ENCODE peak calls at places on chromosomes 16 and 17, in four cellular contexts. H, Y, A and M are unnamed samples.

GRCh38 chr17:9298135-9298534 is 276.8 kb downstream of the NTN1 start:
- DNase-seq in H (no peak), A (no peak), Y (no peak), M (no peak)

GRCh38 chr16:86231321-86231995 is 278.9 kb upstream of the FOXF1 start:
- DNase-seq in A (no peak), Y (no peak), H (no peak), M (no peak)

GRCh38 chr17:68733241-68734176 is 132.3 kb upstream of the FAM20A start:
- DNase-seq in H (peak), Y (peak), A (no peak), M (peak)

GRCh38 chr16:29825145-29826044 is 5.1 kb downstream of the MVP start:
- DNase-seq in H (no peak), Y (peak), A (no peak), M (no peak)

GRCh38 chr17:49738456-49739163 is 25.3 kb downstream of the FAM117A start:
- DNase-seq in Y (no peak), A (no peak), H (no peak), M (no peak)

GRCh38 chr17:68161644-68162428 is 86.0 kb upstream of the AMZ2 start:
- DNase-seq in Y (no peak), H (no peak), A (no peak), M (no peak)

GRCh38 chr17:10702574-10702973 is 5.2 kb downstream of the ADPRM start:
- DNase-seq in Y (peak), H (no peak), A (no peak), M (no peak)

GRCh38 chr16:86609115-86609514 is 30.8 kb downstream of the FOXL1 start:
- DNase-seq in H (no peak), Y (no peak), A (no peak), M (no peak)

GRCh38 chr16:4338125-4338582 is 13.0 kb downstream of the PAM16 start:
- DNase-seq in Y (no peak), H (no peak), A (no peak), M (no peak)

GRCh38 chr16:55853114-55853513 is 20.2 kb upstream of the CES1 start:
- DNase-seq in A (no peak), Y (no peak), H (no peak), M (no peak)

GRCh38 chr17:7496470-7497227 is 12.5 kb downstream of the POLR2A start:
- DNase-seq in Y (no peak), H (no peak), A (no peak), M (no peak)

GRCh38 chr17:42928714-42929496 is 28.3 kb downstream of the G6PC1 start:
- DNase-seq in Y (peak), A (peak), H (peak), M (peak)

GRCh38 chr17:71975331-71975801 is 145.5 kb upstream of the SOX9 start:
- DNase-seq in H (no peak), Y (no peak), A (no peak), M (no peak)

GRCh38 chr16:11757671-11758545 is 15.3 kb upstream of the TXNDC11 start:
- DNase-seq in H (peak), A (no peak), Y (no peak), M (no peak)

GRCh38 chr16:84718-85452 is 6.9 kb downstream of the MPG start:
- DNase-seq in H (no peak), Y (no peak), A (no peak), M (no peak)

GRCh38 chr17:7289256-7290032 is 5.0 kb downstream of the YBX2 start:
- DNase-seq in A (no peak), H (no peak), Y (no peak), M (no peak)

GRCh38 chr17:28760987-28761562 is 17.3 kb downstream of the TRAF4 start:
- DNase-seq in Y (no peak), A (no peak), H (no peak), M (no peak)

GRCh38 chr17:45318561-45319230 is 1.9 kb upstream of the MAP3K14 start:
- DNase-seq in Y (no peak), A (no peak), H (no peak), M (no peak)

GRCh38 chr17:42618442-42619150 is 9.1 kb downstream of the TUBG1 start:
- DNase-seq in A (no peak), Y (peak), H (peak), M (no peak)

GRCh38 chr17:40093580-40094201 is 6.7 kb downstream of the NR1D1 start:
- DNase-seq in A (no peak), H (no peak), Y (no peak), M (no peak)

GRCh38 chr16:28259091-28259780 is 33.1 kb upstream of the SBK1 start:
- DNase-seq in A (no peak), Y (no peak), H (no peak), M (no peak)

GRCh38 chr16:49431591-49432290 is 58.1 kb downstream of the C16orf78 start:
- DNase-seq in Y (no peak), H (no peak), A (no peak), M (no peak)

GRCh38 chr16:66603537-66604375 is 748 bp upstream of the CMTM3 start:
- DNase-seq in A (no peak), Y (peak), H (peak), M (no peak)

GRCh38 chr17:5078106-5079028 is at the start of gene ZFP3:
- DNase-seq in Y (no peak), A (no peak), H (no peak), M (peak)

GRCh38 chr16:87076950-87077749 is 240.0 kb downstream of the C16orf95 start:
- DNase-seq in A (peak), H (peak), Y (peak), M (peak)

GRCh38 chr17:67585077-67585602 is 132.6 kb upstream of the NOL11 start:
- DNase-seq in H (no peak), Y (no peak), A (no peak), M (no peak)

GRCh38 chr17:13671771-13672170 is 70.0 kb upstream of the HS3ST3A1 start:
- DNase-seq in H (no peak), A (no peak), Y (no peak), M (no peak)

GRCh38 chr17:17750881-17751280 is 69.6 kb downstream of the RAI1 start:
- DNase-seq in H (no peak), Y (no peak), A (no peak), M (no peak)

GRCh38 chr16:4241601-4242270 is at the start of gene SRL:
- DNase-seq in A (no peak), H (no peak), Y (no peak), M (no peak)

GRCh38 chr16:73743665-73744496 is 552.7 kb upstream of the PSMD7 start:
- DNase-seq in H (no peak), A (no peak), Y (peak), M (no peak)

GRCh38 chr17:34306466-34306865 is 12.8 kb upstream of the CCL8 start:
- DNase-seq in H (no peak), Y (peak), A (no peak), M (peak)

GRCh38 chr17:2560658-2561057 is 32.8 kb upstream of the PAFAH1B1 start:
- DNase-seq in A (no peak), Y (no peak), H (no peak), M (no peak)
- H3K9ac ChIP-seq in A (no peak), Y (no peak), H (no peak), M (no peak)

DNA sequence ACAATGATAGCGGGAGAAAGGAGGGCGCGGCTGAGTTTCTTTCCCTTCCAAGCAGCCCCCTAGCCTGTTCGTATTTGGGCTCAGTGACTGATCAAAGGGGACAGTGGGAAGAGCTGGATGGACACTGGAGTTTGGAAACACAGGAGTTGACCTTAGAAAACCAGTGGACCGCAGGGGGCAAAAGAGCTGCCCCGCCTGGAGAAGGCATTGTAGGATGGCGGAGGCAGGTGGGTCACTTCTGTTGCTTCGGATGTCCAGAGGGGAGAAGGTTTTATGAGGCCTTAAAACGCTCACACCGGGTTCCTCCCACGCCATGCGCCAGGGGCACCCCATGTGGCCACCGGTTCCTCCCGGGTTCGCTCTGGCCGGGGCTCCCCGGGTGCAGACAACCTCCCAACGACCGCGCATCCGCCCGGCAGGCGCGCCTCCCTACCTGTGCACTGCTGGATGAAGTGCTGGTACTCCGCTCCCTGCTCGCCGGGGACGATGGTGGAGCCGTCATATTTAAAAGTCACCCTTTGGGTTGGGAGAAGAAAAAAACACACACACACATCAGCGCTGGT is 729 bp downstream of the COTL1 start:
- DNase-seq in H (no peak), Y (peak), A (no peak), M (no peak)
- TF ChIP-seq FOSL1 in H (no peak), Y (no peak), A (no peak), M (no peak)

DNA sequence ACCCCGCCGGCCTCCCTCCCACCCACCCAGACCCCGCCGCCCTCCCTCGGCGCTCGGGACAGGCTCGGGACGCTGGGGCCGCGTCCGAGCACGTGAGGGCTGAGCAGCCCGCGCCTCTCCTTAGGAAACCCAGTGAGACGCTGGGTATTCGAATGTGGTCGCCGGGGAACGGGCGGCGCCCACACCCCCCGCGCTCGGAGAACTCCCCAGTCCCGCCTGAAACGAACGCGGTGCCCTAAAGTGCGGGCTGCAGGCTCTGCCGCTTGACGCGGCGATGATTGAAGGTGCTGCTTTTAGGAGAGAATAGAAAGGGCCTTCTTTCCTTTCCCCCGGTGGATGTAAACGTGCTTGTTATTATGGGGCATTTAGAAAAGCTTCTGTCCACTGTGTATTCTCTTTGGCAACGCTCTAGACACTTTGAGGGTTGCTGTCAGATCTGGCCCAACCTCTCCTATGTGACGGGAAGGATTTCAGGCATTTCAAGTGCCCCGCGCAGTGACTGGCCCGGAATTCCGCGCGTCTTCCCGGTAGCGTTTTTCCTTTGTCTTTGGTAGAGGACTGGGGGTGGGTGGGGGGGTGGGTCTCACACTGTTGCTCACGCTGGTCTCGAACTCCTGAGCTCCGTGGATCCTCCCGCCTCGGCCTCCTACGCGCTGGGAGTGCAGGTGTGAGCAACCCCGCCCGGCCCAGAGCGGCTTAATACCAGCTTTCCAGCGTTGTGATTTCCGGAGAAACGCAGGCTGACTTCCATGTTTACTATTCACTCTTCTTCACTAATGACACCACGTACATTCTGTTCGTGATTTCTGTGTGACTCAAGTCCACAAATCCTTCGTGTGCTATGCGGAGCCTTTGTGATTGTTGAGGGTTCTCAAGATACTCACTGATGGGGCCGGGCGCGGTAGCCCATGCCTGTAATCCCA is 21.8 kb upstream of the FOXK2 start:
- DNase-seq in A (no peak), H (no peak), Y (peak), M (peak)
- H3K9ac ChIP-seq in A (peak), H (peak), Y (peak), M (no peak)

DNA sequence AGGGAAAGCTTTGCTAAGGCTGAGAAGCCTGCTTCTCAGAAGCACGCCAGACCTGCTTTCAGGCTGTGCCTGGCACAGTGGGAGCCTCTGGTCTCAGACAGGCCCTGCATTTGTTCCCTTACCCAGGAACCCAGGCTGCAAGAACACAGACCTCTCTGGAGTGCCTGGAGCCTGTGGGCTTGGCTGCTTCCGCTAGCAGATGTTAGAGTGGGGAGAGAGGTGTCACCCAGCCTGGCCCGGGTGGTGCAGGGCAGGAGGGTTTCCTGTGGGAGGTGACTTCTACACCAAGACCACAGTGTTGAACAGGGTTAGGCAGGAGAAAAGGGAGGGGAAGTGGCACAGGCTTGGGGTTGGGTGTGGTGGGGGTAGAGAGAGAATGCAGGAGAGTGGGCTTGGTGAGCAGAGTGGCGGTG is 35.8 kb upstream of the ADGRG1 start:
- DNase-seq in A (no peak), Y (no peak), H (no peak), M (no peak)
- TF ChIP-seq FOSL1 in A (no peak), Y (no peak), H (no peak), M (no peak)

GRCh38 chr17:48570325-48571023 is 7.7 kb downstream of the HOXB4 start:
- DNase-seq in Y (peak), H (no peak), A (no peak), M (no peak)
- H3K9ac ChIP-seq in Y (peak), H (no peak), A (no peak), M (no peak)

GRCh38 chr17:80923211-80924110 is 68.2 kb upstream of the CHMP6 start:
- DNase-seq in Y (no peak), A (no peak), H (no peak), M (no peak)
- TF ChIP-seq FOSL1 in Y (no peak), A (no peak), H (no peak), M (no peak)

DNA sequence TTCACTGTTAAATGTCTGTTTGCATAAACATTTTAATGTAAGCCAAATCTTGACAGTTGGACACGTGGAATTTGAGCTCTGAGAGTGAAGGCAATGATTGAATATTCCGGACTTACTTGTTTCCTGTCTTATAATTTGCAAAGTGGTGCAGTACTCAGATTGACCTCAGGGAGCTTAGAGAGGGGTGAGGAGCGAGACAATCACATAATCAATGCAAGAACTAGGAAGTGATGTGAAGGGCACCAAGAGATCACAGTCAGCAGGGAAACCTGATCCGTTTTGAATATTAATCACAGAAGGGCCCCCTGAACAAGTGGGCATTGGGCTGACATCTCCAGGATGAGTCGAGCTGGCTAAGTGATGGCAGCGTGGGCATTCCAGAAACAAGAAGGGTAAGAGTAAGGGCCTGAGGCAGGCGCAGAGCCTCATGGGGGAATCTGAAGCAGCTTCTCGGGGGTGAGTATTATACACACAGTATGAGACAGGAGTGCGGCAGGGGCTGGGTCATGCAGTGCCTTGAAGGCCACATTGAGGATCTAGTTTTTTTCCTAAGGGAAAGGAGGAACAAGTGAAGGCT is 26.1 kb downstream of the TEX2 start:
- DNase-seq in Y (no peak), A (peak), H (peak), M (no peak)
- H3K9ac ChIP-seq in Y (no peak), A (no peak), H (no peak), M (no peak)